ENCODE peak calls at places on chromosomes 1 and 21, in ten cellular contexts. I is brain pericyte; T is left colon; V is CD8-positive, alpha-beta memory T cell; A is stomach; K is choroid plexus epithelial cell; X is activated CD8-positive, alpha-beta memory T cell treated with anti-CD3 and anti-CD28 coated beads for 1 hour; P is GDM1; N is anterior cingulate cortex; C is endothelial cell. L is an unnamed sample.

GRCh38 chr1:55048453-55049270 is 9.3 kb downstream of the PCSK9 start:
- DNase-seq in I (no peak), P (no peak), C (no peak), K (no peak), N (no peak), A (no peak), X (no peak), V (no peak), T (no peak), L (no peak)

GRCh38 chr1:188065917-188066316 is 1237.2 kb downstream of the PLA2G4A start:
- DNase-seq in K (peak; percentile 69), T (no peak), N (no peak), C (no peak), A (no peak), V (no peak), X (no peak), P (no peak), I (peak; percentile 13), L (no peak)

GRCh38 chr1:45864765-45865164 is 61.4 kb downstream of the MAST2 start:
- DNase-seq in C (no peak), X (no peak), A (no peak), N (no peak), P (no peak), T (no peak), V (no peak), I (no peak), K (peak; percentile 52), L (no peak)

GRCh38 chr1:53346814-53347176 is 18.9 kb upstream of the LRP8 start:
- DNase-seq in K (no peak), C (no peak), T (no peak), A (no peak), V (no peak), N (no peak), I (no peak), P (no peak), X (no peak), L (peak; percentile 24)

GRCh38 chr1:11701551-11701961 is 10.0 kb downstream of the DRAXIN start:
- DNase-seq in I (no peak), V (no peak), X (no peak), K (no peak), T (no peak), N (peak; percentile 73), P (no peak), C (no peak), A (no peak), L (no peak)

GRCh38 chr1:188826800-188827199 is 1650.9 kb downstream of the BRINP3 start:
- DNase-seq in A (no peak), X (no peak), K (no peak), N (no peak), C (no peak), P (no peak), T (no peak), I (no peak), V (no peak), L (no peak)

GRCh38 chr1:51671527-51672325 is 54.8 kb downstream of the OSBPL9 start:
- DNase-seq in N (no peak), P (no peak), V (no peak), X (no peak), I (peak; percentile 36), C (no peak), K (peak; percentile 88), A (no peak), T (no peak), L (no peak)

GRCh38 chr1:204443871-204444581 is 32.4 kb upstream of the PPP1R15B start:
- DNase-seq in C (no peak), T (no peak), X (no peak), N (no peak), P (no peak), A (no peak), K (peak; percentile 21), I (no peak), V (no peak), L (no peak)

GRCh38 chr21:36125513-36126121 is 9.3 kb upstream of the CBR3 start:
- DNase-seq in V (peak; percentile 21), P (no peak), A (peak; percentile 71), X (peak; percentile 11), T (no peak), N (no peak), C (peak; percentile 53), I (no peak), K (peak; percentile 84), L (peak; percentile 52)

GRCh38 chr1:41566274-41566885 is 81.9 kb upstream of the EDN2 start:
- DNase-seq in V (no peak), C (no peak), A (no peak), T (no peak), X (no peak), P (no peak), K (no peak), I (no peak), N (no peak), L (peak; percentile 22)

GRCh38 chr1:95311006-95311405 is 77.0 kb downstream of the RWDD3 start:
- DNase-seq in C (no peak), P (no peak), A (no peak), T (no peak), N (no peak), V (no peak), I (no peak), X (no peak), K (no peak), L (no peak)

GRCh38 chr1:32518976-32519375 is 20.3 kb upstream of the ZBTB8A start:
- DNase-seq in A (no peak), V (no peak), P (no peak), C (no peak), X (no peak), N (no peak), K (no peak), I (no peak), T (no peak), L (no peak)

GRCh38 chr1:101388904-101389546 is 152.2 kb downstream of the S1PR1 start:
- DNase-seq in P (no peak), T (no peak), V (no peak), I (no peak), X (no peak), C (no peak), K (peak; percentile 40), A (no peak), N (no peak), L (no peak)

GRCh38 chr21:20272791-20273362 is 725.3 kb upstream of the NCAM2 start:
- DNase-seq in A (no peak), C (no peak), V (no peak), X (no peak), K (no peak), P (peak; percentile 17), I (no peak), N (no peak), T (no peak), L (no peak)

GRCh38 chr1:62882161-62882560 is 98.2 kb downstream of the ATG4C start:
- DNase-seq in N (no peak), K (no peak), I (no peak), V (no peak), X (no peak), C (no peak), T (no peak), P (no peak), A (no peak), L (no peak)

GRCh38 chr1:54199151-54199764 is 572 bp downstream of the CYB5RL start:
- DNase-seq in N (no peak), A (no peak), K (no peak), P (no peak), V (no peak), T (no peak), I (no peak), C (no peak), X (no peak), L (no peak)

GRCh38 chr1:60831780-60832179 is 250.6 kb upstream of the NFIA start:
- DNase-seq in P (no peak), N (no peak), A (no peak), I (no peak), T (no peak), V (no peak), X (no peak), K (no peak), C (no peak), L (no peak)

GRCh38 chr1:205270764-205271163 is 43.0 kb downstream of the TMCC2 start:
- DNase-seq in T (no peak), K (peak; percentile 56), I (no peak), V (no peak), N (no peak), A (no peak), P (no peak), X (no peak), C (no peak), L (no peak)

GRCh38 chr1:180917306-180918065 is 4.8 kb downstream of the KIAA1614 start:
- DNase-seq in C (no peak), N (no peak), V (no peak), X (no peak), K (peak; percentile 25), P (no peak), T (no peak), A (no peak), I (no peak), L (no peak)

GRCh38 chr1:215423288-215423687 is 143.8 kb upstream of the KCTD3 start:
- DNase-seq in A (no peak), C (no peak), P (no peak), T (no peak), N (no peak), V (no peak), X (no peak), I (no peak), K (no peak), L (no peak)

GRCh38 chr21:36246080-36246631 is 73.8 kb upstream of the MORC3 start:
- DNase-seq in A (peak; percentile 79), V (no peak), P (no peak), N (no peak), K (peak; percentile 19), I (no peak), C (no peak), T (no peak), X (no peak), L (peak; percentile 85)

GRCh38 chr1:41615316-41615715 is 130.8 kb upstream of the EDN2 start:
- DNase-seq in X (no peak), P (no peak), C (no peak), T (no peak), N (no peak), I (no peak), V (no peak), K (no peak), A (no peak), L (no peak)

GRCh38 chr1:108699375-108700332 is 7.5 kb downstream of the PRPF38B start:
- DNase-seq in V (no peak), N (no peak), X (no peak), C (no peak), I (no peak), T (no peak), A (no peak), P (no peak), K (no peak), L (no peak)

GRCh38 chr1:95407146-95407863 is 173.3 kb downstream of the RWDD3 start:
- DNase-seq in X (no peak), I (no peak), T (no peak), V (no peak), C (no peak), A (no peak), K (peak; percentile 0), N (no peak), P (no peak), L (no peak)

GRCh38 chr1:56464294-56464693 is 115.1 kb downstream of the PLPP3 start:
- DNase-seq in C (no peak), K (no peak), P (no peak), N (no peak), I (no peak), X (no peak), T (no peak), A (no peak), V (no peak), L (no peak)

GRCh38 chr1:52239708-52240001 is 97.8 kb downstream of the ZFYVE9 start:
- DNase-seq in A (no peak), P (no peak), T (no peak), X (no peak), N (no peak), V (no peak), C (no peak), I (no peak), K (peak; percentile 11), L (no peak)

GRCh38 chr1:108199231-108199657 is 899 bp downstream of the SLC25A24 start:
- DNase-seq in T (peak; percentile 31), C (peak; percentile 25), V (no peak), I (no peak), P (no peak), X (no peak), K (peak; percentile 32), A (no peak), N (no peak), L (no peak)

GRCh38 chr1:236013330-236013729 is 51.6 kb downstream of the NID1 start:
- DNase-seq in T (no peak), C (no peak), K (no peak), V (no peak), N (no peak), I (no peak), P (no peak), A (no peak), X (no peak), L (no peak)

L was measured in left lobe of liver.